ENCODE peak calls at places on chromosomes 11 and 22, in six cellular contexts. H is transverse colon, X is esophagus squamous epithelium, G is tibial nerve, O is GM12891, V is NB4. B is an unnamed sample.
A peak's percentile ranks its signal among the peaks of the same experiment; 100 is the strongest.

GRCh38 chr22:48829908-48830307 is 997.8 kb downstream of the BRD1 start:
- DNase-seq in H (no peak), X (no peak), G (no peak), O (no peak), V (no peak), B (no peak)

GRCh38 chr11:28820296-28820989 is 712.3 kb downstream of the METTL15 start:
- DNase-seq in H (no peak), X (no peak), G (no peak), O (no peak), V (no peak), B (no peak)

GRCh38 chr11:9796854-9797253 is 133.0 kb downstream of the SWAP70 start:
- DNase-seq in H (no peak), X (no peak), G (peak; percentile 42), O (no peak), V (peak; percentile 32), B (no peak)

GRCh38 chr22:46761017-46761416 is 1.4 kb upstream of the TBC1D22A start:
- DNase-seq in H (no peak), X (no peak), G (no peak), O (no peak), V (no peak), B (no peak)

GRCh38 chr11:63854696-63855095 is 15.8 kb downstream of the MARK2 start:
- DNase-seq in H (no peak), X (no peak), G (no peak), O (no peak), V (no peak), B (no peak)

GRCh38 chr11:29321293-29322132 is 695.3 kb downstream of the KCNA4 start:
- DNase-seq in H (no peak), X (no peak), G (no peak), O (no peak), V (no peak), B (no peak)

GRCh38 chr22:19911540-19912235 is 29.9 kb upstream of the COMT start:
- DNase-seq in H (no peak), X (no peak), G (no peak), O (no peak), V (no peak), B (no peak)

GRCh38 chr11:69157156-69157821 is 1.6 kb downstream of the SMIM38 start:
- DNase-seq in H (no peak), X (no peak), G (peak; percentile 18), O (no peak), V (no peak), B (peak; percentile 7)

GRCh38 chr11:118098996-118099837 is 12.5 kb upstream of the SMIM35 start:
- DNase-seq in H (no peak), X (no peak), G (no peak), O (no peak), V (no peak), B (no peak)

GRCh38 chr22:41800348-41801146 is at the start of gene CCDC134:
- DNase-seq in H (peak; percentile 94), X (peak; percentile 55), G (peak; percentile 81), O (peak; percentile 95), V (peak; percentile 96), B (peak; percentile 90)
- TF ChIP-seq POLR2A in H (peak; percentile 92), X (no peak), G (peak; percentile 75), O (peak; percentile 92), V (peak; percentile 83), B (peak; percentile 95)

GRCh38 chr11:128153697-128154048 is 433.7 kb downstream of the ETS1 start:
- DNase-seq in H (no peak), X (no peak), G (no peak), O (no peak), V (no peak), B (no peak)
- TF ChIP-seq POLR2A in H (no peak), X (no peak), G (no peak), O (no peak), V (no peak), B (no peak)

DNA sequence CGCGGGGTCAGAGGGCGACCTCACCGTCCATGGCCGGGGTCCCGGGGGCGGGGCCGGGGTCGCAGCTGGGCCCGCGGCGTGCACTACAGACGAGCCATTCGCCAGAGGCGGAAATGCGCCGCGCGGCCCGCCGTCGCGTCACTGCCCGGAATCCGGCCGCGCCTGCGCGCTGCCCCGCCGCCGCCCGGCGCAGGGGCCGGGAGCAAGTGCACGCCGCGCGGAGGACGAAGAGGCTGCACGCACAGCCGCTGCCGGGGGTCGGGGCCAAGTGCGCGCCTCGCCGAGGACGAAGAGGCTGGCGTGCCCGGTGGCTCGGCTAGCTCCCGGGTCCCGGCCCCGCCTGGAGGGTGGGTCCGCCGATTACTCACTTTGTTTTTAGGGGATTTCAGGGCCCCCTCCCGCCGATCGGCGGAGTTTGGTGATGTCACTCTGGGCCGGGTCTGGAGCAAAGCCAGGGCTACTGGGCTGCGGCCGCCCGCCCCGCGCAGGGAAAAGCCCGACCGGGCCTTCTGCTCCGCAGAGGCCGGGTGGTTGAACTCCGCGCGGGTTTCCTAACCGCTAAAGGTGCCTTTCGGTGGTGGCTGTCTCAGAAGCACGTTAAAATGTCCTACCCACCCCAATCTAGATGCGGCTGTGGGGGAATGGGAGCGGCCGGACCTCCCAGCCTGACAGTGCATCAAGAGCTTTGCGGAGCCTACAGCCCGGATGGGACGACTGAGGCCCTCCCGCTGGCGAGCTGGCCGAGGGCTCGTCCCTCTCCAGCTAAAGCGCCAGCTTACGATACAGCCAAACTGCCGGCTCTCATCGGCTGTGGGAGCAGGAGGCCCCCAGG is at the start of gene RELA:
- DNase-seq in H (peak; percentile 93), X (no peak), G (peak; percentile 98), O (peak; percentile 94), V (peak; percentile 95), B (peak; percentile 94)
- TF ChIP-seq POLR2A in H (peak; percentile 92), X (peak; percentile 62), G (peak; percentile 88), O (no peak), V (peak; percentile 54), B (peak; percentile 83)

DNA sequence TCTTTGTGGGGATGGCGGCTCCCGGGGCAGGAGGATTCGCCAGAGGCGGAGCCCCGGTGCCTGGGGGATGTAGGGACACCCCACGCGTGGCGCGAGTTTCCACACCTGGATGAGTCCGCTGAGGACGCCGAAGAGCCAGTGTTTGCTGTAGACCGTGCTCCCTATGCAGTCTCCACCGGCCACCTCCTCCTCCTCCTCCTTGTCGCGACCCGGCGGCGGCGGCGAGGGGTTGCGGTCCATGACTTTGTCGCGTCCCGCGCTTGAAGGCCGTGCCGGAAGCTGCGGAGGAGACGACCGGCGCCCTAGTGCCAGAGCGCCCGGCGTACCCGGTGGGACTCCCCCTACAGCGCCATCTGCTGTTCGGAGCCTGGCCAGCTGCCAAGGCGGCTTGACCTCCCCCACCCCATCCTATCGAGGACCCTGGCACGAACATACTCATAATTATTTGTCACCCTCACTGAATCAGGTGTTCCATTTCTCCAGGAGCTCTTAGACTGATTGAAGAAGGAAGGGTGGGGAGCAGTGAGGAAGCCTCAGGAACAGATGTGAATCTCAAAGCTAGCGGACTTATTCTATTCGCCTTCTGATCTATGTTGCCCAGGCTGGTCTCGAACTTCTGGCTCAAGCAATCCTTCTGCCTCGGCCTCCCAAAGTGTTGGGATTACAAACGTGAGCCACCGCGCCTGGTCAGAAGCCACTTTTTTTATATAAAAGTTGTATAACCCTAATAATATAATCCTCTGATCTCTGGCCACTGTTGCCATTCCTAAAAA is at the start of gene SAAL1:
- DNase-seq in H (peak; percentile 90), X (no peak), G (peak; percentile 74), O (peak; percentile 92), V (peak; percentile 90), B (peak; percentile 91)
- TF ChIP-seq POLR2A in H (peak; percentile 39), X (no peak), G (peak; percentile 21), O (peak; percentile 74), V (peak; percentile 81), B (peak; percentile 70)

B was measured in erythroblast.